ENCODE peak calls at places on chromosomes 3 and 15, in four cellular contexts. L is K562, Y is GM12878, X is A549. M is an unnamed sample. For H3K9me3, the result is how much of the 10 kb centered on the place peaks cover.

GRCh38 chr3:36677331-36678007 is 86.9 kb downstream of the DCLK3 start:
- DNase-seq in X (peak), Y (no peak), L (no peak), M (no peak)

GRCh38 chr3:122458992-122459391 is 43.1 kb upstream of the WDR5B start:
- DNase-seq in X (peak), Y (no peak), L (no peak), M (no peak)

GRCh38 chr15:83446417-83446816 is 724 bp upstream of the SH3GL3 start:
- DNase-seq in X (no peak), L (no peak), Y (no peak), M (no peak)

GRCh38 chr3:56197259-56197965 is 270.9 kb downstream of the ERC2 start:
- DNase-seq in L (no peak), X (no peak), Y (no peak), M (no peak)

GRCh38 chr15:38029741-38030140 is 95.3 kb downstream of the TMCO5A start:
- DNase-seq in L (no peak), X (no peak), Y (no peak), M (no peak)

GRCh38 chr3:138620431-138620830 is 11.9 kb downstream of the FAIM start:
- DNase-seq in X (no peak), L (no peak), Y (no peak), M (no peak)

GRCh38 chr3:14391033-14391432 is 11.4 kb upstream of the SLC6A6 start:
- DNase-seq in Y (no peak), L (no peak), X (peak), M (no peak)

GRCh38 chr15:52134502-52135144 is 22.0 kb upstream of the BCL2L10 start:
- DNase-seq in Y (no peak), X (no peak), L (no peak), M (no peak)

GRCh38 chr3:99515-99914 is 97.0 kb upstream of the CHL1 start:
- DNase-seq in L (no peak), X (no peak), Y (no peak), M (no peak)

GRCh38 chr15:73856458-73857192 is 16.7 kb upstream of the TBC1D21 start:
- DNase-seq in Y (no peak), X (no peak), L (no peak), M (no peak)

GRCh38 chr15:45449878-45450277 is 71.5 kb upstream of the GATM start:
- DNase-seq in Y (no peak), X (no peak), L (no peak), M (no peak)

GRCh38 chr3:117150628-117151027 is 441.0 kb downstream of the TUSC7 start:
- DNase-seq in X (peak), Y (no peak), L (no peak), M (no peak)

DNA sequence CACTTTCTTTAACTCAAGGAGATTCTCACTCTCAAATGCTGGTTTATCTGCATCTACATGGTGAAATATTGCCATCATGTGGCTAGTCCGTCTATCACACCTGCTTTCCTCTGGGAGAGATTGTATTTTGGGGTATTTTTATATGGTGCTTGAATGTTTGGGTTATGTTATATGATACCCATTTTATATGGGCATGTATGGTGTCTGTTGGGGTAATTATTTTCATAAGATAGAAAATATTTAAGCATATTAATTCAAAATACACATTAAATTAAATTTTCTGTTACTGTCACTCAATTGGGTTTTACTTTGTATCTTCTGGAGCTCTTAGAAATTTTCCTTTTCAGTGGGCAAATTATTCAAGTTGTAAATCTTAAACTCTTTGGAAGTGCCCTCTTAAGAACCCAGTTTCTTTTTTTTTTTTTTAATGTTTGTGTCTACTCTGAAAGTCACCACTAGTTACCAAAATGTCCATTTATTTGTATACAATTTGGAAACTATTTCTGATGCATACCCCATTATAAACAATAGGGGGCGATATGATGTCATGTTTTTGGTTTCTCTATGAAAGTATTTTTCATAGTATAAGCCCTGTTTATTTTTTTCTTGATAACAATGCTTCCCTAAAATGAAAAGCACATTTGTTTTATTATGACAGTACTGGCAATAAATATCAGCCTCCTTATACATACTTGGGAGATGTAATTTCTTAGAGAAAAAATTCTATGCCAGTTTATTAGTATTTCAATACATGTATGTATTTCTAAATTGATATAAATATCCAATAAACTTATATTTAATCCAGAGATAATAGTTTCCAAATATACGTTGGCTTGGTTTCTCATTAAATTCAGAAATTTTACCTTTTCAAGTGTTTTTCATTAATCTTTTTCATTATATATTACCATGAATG is 36.1 kb upstream of the PLSCR5 start:
- DNase-seq in Y (no peak), L (peak), X (peak), M (no peak)
- TF ChIP-seq USF2 in Y (no peak), L (no peak), X (no peak), M (no peak)

GRCh38 chr15:65355173-65355982 is 22.4 kb downstream of the IGDCC3 start:
- DNase-seq in X (no peak), L (peak), Y (no peak), M (peak)
- H3K9me3 ChIP-seq in X (under half), L (under half), Y (under half), M (under half)

GRCh38 chr3:48273594-48274211 is 32.8 kb downstream of the ZNF589 start:
- DNase-seq in X (peak), Y (peak), L (peak), M (peak)
- TF ChIP-seq USF2 in X (no peak), Y (no peak), L (no peak), M (no peak)

DNA sequence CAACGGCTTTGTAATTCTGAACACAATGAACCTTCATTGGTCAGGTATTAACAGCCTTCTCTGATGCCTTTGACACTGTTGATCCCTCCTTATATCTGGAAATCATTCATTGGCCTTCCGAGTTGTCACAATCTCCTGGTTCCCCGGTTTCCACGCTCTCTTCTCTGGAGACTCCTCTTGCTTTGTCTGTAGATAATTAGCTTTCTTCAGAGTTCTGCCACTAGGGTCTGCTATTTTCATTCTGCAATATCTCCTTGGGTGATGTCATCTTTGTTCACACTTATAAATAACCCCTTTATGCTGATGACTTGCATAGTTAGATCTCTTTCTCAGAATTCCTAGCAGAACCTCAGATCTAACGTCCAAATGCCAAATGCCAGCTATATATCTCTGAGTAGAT is 583.8 kb upstream of the ZNF717 start:
- DNase-seq in Y (no peak), L (no peak), X (no peak), M (no peak)
- H3K9me3 ChIP-seq in Y (under half), L (under half), X (under half), M (under half)

DNA sequence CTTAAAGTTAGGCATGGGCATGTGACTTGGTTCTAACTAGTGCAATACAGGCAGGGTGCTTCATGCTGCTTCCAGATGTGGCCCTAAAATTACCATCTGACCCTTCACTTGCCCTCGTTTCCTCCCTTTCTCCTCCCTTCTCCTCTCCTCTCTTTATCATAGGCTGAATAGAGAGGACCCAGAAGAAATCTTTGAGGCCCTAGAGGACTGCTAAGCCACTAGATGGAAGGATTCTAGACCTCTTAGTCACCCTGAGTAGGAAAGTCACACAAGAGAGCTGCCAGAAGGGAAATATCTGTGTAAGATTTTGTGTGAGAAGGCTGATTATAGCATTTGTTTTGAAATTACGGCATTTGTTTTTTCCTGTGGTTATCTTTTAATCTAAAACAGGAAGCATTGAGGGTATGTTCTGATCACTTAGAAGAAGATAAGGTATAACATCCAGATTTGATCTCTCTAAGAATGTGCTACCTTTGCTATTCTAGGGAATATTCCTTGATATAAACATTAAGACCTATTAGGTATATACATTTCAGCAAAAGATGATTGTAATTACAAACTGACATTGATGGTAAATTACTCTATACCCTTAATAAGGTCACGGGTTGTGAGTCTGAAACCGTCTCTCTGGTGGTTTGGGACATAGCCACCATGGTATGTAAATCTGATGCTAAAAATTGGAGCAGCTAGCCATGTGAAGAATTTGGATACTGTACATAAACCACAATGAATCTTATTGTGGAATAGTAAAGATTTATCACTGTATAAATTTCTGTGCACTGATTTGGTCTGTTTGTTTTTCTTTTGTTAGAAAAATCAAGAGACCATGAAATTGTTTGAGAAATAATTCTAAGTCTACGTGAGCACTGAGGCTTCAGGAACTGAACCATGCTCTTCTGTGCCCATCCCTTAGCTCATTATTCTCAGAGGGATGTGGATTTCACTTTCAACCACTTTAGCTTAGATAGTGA is 84.1 kb downstream of the TP63 start:
- DNase-seq in L (no peak), Y (peak), X (no peak), M (no peak)
- TF ChIP-seq USF2 in L (no peak), Y (no peak), X (no peak), M (no peak)